ENCODE peak calls at places on chromosome 13, in four cellular contexts. O is activated naive CD4-positive, alpha-beta T cell treated with anti-CD3 and anti-CD28 coated beads, Interleukin-2, amount 10 ng/mL, durations not matched to agents 7 days and 5 days; J is Calu3; U is stimulated activated CD4-positive, alpha-beta T cell treated with anti-CD3 and anti-CD28 coated beads, TNF-alpha, amount 100 ng/mL, for 48 hours. X is an unnamed sample.

GRCh38 chr13:30119476-30119875 is 187.9 kb downstream of the KATNAL1 start:
- DNase-seq in O (peak; percentile 69), J (no peak), U (no peak), X (no peak)

GRCh38 chr13:37515226-37515625 is 83.3 kb downstream of the POSTN start:
- DNase-seq in O (no peak), J (no peak), U (no peak), X (no peak)

GRCh38 chr13:80048802-80049201 is 292.1 kb downstream of the SPRY2 start:
- DNase-seq in O (peak; percentile 49), J (peak; percentile 12), U (peak; percentile 60), X (peak; percentile 32)

GRCh38 chr13:59677430-59677829 is 486.3 kb downstream of the DIAPH3 start:
- DNase-seq in O (no peak), J (no peak), U (no peak), X (no peak)

GRCh38 chr13:21458457-21458815 is 667 bp downstream of the ZDHHC20 start:
- DNase-seq in O (peak; percentile 72), J (peak; percentile 52), U (peak; percentile 27), X (peak; percentile 40)

GRCh38 chr13:21229241-21230024 is 53.0 kb downstream of the MRPL57 start:
- DNase-seq in O (no peak), J (no peak), U (no peak), X (no peak)

GRCh38 chr13:113083402-113084061 is 22.1 kb upstream of the F7 start:
- DNase-seq in O (no peak), J (no peak), U (no peak), X (no peak)

GRCh38 chr13:90787007-90787406 is 560.5 kb upstream of the MIR17HG start:
- DNase-seq in O (no peak), J (no peak), U (no peak), X (no peak)

GRCh38 chr13:96090240-96091101 is 564 bp downstream of the HS6ST3 start:
- DNase-seq in O (peak; percentile 22), J (no peak), U (no peak), X (peak; percentile 40)

GRCh38 chr13:69264362-69265334 is 843.0 kb upstream of the ATXN8OS start:
- DNase-seq in O (no peak), J (no peak), U (no peak), X (no peak)

GRCh38 chr13:46341112-46341711 is 45.8 kb downstream of the RUBCNL start:
- DNase-seq in O (no peak), J (no peak), U (no peak), X (no peak)

GRCh38 chr13:54337526-54337925 is 1308.9 kb downstream of the OLFM4 start:
- DNase-seq in O (no peak), J (no peak), U (no peak), X (no peak)

GRCh38 chr13:81677857-81678256 is 1336.9 kb upstream of the SPRY2 start:
- DNase-seq in O (no peak), J (no peak), U (no peak), X (no peak)

GRCh38 chr13:40315416-40316064 is 350.9 kb downstream of the FOXO1 start:
- DNase-seq in O (peak; percentile 68), J (no peak), U (peak; percentile 53), X (no peak)

GRCh38 chr13:28505543-28506135 is 10.7 kb upstream of the FLT1 start:
- DNase-seq in O (no peak), J (no peak), U (no peak), X (no peak)

GRCh38 chr13:23867027-23867491 is 22.1 kb downstream of the MIPEP start:
- DNase-seq in O (no peak), J (no peak), U (no peak), X (no peak)

GRCh38 chr13:80251403-80251802 is 89.5 kb downstream of the SPRY2 start:
- DNase-seq in O (no peak), J (no peak), U (no peak), X (no peak)

GRCh38 chr13:72122661-72123060 is 255.7 kb upstream of the DACH1 start:
- DNase-seq in O (no peak), J (no peak), U (no peak), X (no peak)

GRCh38 chr13:100526299-100527030 is 62.1 kb downstream of the GGACT start:
- DNase-seq in O (no peak), J (no peak), U (no peak), X (no peak)